ENCODE peak calls at places on chromosomes 11 and 22, in four cellular contexts. X, B, S and H are unnamed samples.

GRCh38 chr11:291281-292210 is 2.6 kb downstream of the PGGHG start:
- DNase-seq in X (no peak), B (no peak), S (no peak), H (no peak)

GRCh38 chr22:25054943-25055511 is 102.5 kb downstream of the KIAA1671 start:
- DNase-seq in X (no peak), B (no peak), S (no peak), H (no peak)

GRCh38 chr22:19287076-19287724 is 4.3 kb downstream of the CLTCL1 start:
- DNase-seq in X (peak), B (peak), S (peak), H (no peak)

GRCh38 chr22:22878801-22879674 is 8.6 kb upstream of the IGLL5 start:
- DNase-seq in X (no peak), B (no peak), S (no peak), H (no peak)

GRCh38 chr11:122248130-122248529 is 132.1 kb upstream of the BLID start:
- DNase-seq in X (no peak), B (no peak), S (no peak), H (no peak)

GRCh38 chr11:65496304-65497140 is 2.3 kb upstream of the MALAT1 start:
- DNase-seq in X (peak), B (no peak), S (no peak), H (peak)

GRCh38 chr22:44024288-44024908 is at the start of gene PARVB:
- DNase-seq in X (no peak), B (peak), S (peak), H (peak)

GRCh38 chr11:18046116-18046777 is at the start of gene TPH1:
- DNase-seq in X (peak), B (peak), S (peak), H (peak)

GRCh38 chr11:68127791-68128681 is 6.8 kb upstream of the CHKA start:
- DNase-seq in X (peak), B (peak), S (peak), H (peak)

GRCh38 chr11:10694481-10695239 is 1.1 kb upstream of the IRAG1 start:
- DNase-seq in X (peak), B (peak), S (no peak), H (no peak)

GRCh38 chr22:29339381-29340235 is 24.1 kb upstream of the RASL10A start:
- DNase-seq in X (no peak), B (no peak), S (no peak), H (no peak)

GRCh38 chr11:96161271-96162089 is 181.5 kb downstream of the MAML2 start:
- DNase-seq in X (peak), B (no peak), S (no peak), H (no peak)

GRCh38 chr11:36452231-36452630 is 57.8 kb downstream of the TRAF6 start:
- DNase-seq in X (peak), B (peak), S (no peak), H (no peak)

GRCh38 chr11:120249279-120250022 is 9.5 kb downstream of the POU2F3 start:
- DNase-seq in X (no peak), B (no peak), S (no peak), H (no peak)

GRCh38 chr22:46061124-46061410 is 84.1 kb upstream of the WNT7B start:
- DNase-seq in X (no peak), B (no peak), S (no peak), H (no peak)

GRCh38 chr22:20510811-20511577 is 3.6 kb downstream of the MED15 start:
- DNase-seq in X (no peak), B (no peak), S (no peak), H (no peak)

GRCh38 chr22:37241351-37242142 is 2.5 kb downstream of the RAC2 start:
- DNase-seq in X (no peak), B (no peak), S (no peak), H (no peak)

GRCh38 chr22:44139773-44140172 is 41.0 kb upstream of the PARVG start:
- DNase-seq in X (no peak), B (no peak), S (no peak), H (no peak)